ENCODE peak calls at places on chromosomes 1 and 21, in four cellular contexts. S is WTC11, I is K562, G is HepG2. H is an unnamed sample.

GRCh38 chr1:38512024-38512623 is 347.4 kb downstream of the RRAGC start:
- DNase-seq in S (no peak), I (no peak), G (no peak), H (no peak)

GRCh38 chr1:230414102-230414501 is 12.0 kb downstream of the PGBD5 start:
- DNase-seq in S (no peak), I (no peak), G (no peak), H (no peak)

GRCh38 chr1:27575861-27576331 is 28.0 kb downstream of the AHDC1 start:
- DNase-seq in S (peak; percentile 80), I (peak; percentile 76), G (peak; percentile 40), H (peak; percentile 53)

GRCh38 chr21:19489930-19490329 is 1086.3 kb upstream of the TMPRSS15 start:
- DNase-seq in S (no peak), I (no peak), G (no peak), H (no peak)

GRCh38 chr1:235908742-235909520 is 42.2 kb upstream of the LYST start:
- DNase-seq in S (no peak), I (no peak), G (no peak), H (no peak)

GRCh38 chr1:48018799-48019198 is 21.6 kb upstream of the TRABD2B start:
- DNase-seq in S (no peak), I (no peak), G (no peak), H (no peak)

GRCh38 chr1:117051224-117052064 is 8.7 kb upstream of the TTF2 start:
- DNase-seq in S (no peak), I (no peak), G (no peak), H (no peak)

GRCh38 chr1:171984850-171985485 is 143.7 kb downstream of the DNM3 start:
- DNase-seq in S (no peak), I (peak; percentile 25), G (peak; percentile 40), H (peak; percentile 45)

GRCh38 chr1:58246549-58246948 is 300.0 kb downstream of the OMA1 start:
- DNase-seq in S (no peak), I (no peak), G (no peak), H (no peak)

GRCh38 chr1:5563861-5564577 is 428.2 kb downstream of the NPHP4 start:
- DNase-seq in S (no peak), I (peak; percentile 2), G (no peak), H (no peak)

GRCh38 chr1:45266151-45266801 is 59.9 kb upstream of the ZSWIM5 start:
- DNase-seq in S (no peak), I (peak; percentile 17), G (peak; percentile 89), H (no peak)

GRCh38 chr1:230686747-230687146 is 27.2 kb downstream of the AGT start:
- DNase-seq in S (no peak), I (no peak), G (no peak), H (no peak)

GRCh38 chr1:157723157-157723556 is 22.6 kb upstream of the FCRL3 start:
- DNase-seq in S (no peak), I (no peak), G (no peak), H (no peak)

GRCh38 chr1:211677659-211678058 is 2.2 kb upstream of the NEK2 start:
- DNase-seq in S (no peak), I (no peak), G (no peak), H (no peak)

GRCh38 chr21:38611262-38611661 is 113.0 kb upstream of the ERG start:
- DNase-seq in S (no peak), I (no peak), G (no peak), H (no peak)

GRCh38 chr1:116498789-116499628 is 71.8 kb downstream of the CD58 start:
- DNase-seq in S (peak; percentile 68), I (peak; percentile 78), G (peak; percentile 68), H (peak; percentile 89)

GRCh38 chr21:33870768-33871167 is 44.8 kb downstream of the ATP5PO start:
- DNase-seq in S (no peak), I (no peak), G (no peak), H (no peak)

GRCh38 chr1:116738673-116739370 is 15.4 kb upstream of the CD2 start:
- DNase-seq in S (no peak), I (no peak), G (no peak), H (no peak)

GRCh38 chr1:8374356-8374755 is 56.4 kb downstream of the SLC45A1 start:
- DNase-seq in S (no peak), I (no peak), G (no peak), H (no peak)

GRCh38 chr1:182348916-182349747 is 42.5 kb downstream of the GLUL start:
- DNase-seq in S (no peak), I (no peak), G (no peak), H (no peak)

GRCh38 chr21:25313891-25314646 is 293.2 kb downstream of the MRPL39 start:
- DNase-seq in S (no peak), I (no peak), G (no peak), H (no peak)

GRCh38 chr1:233905416-233906051 is 1.1 kb downstream of the SLC35F3 start:
- DNase-seq in S (peak; percentile 16), I (no peak), G (no peak), H (no peak)

GRCh38 chr1:232699814-232700213 is 69.9 kb upstream of the SIPA1L2 start:
- DNase-seq in S (no peak), I (no peak), G (no peak), H (no peak)

GRCh38 chr1:199205740-199206139 is 566.9 kb downstream of the PTPRC start:
- DNase-seq in S (no peak), I (no peak), G (no peak), H (no peak)

GRCh38 chr1:85091647-85092295 is 43.5 kb upstream of the MCOLN3 start:
- DNase-seq in S (no peak), I (no peak), G (no peak), H (no peak)

GRCh38 chr1:215226755-215227154 is 144.2 kb downstream of the KCNK2 start:
- DNase-seq in S (no peak), I (no peak), G (no peak), H (no peak)

GRCh38 chr1:224175615-224176014 is 7.4 kb upstream of the DEGS1 start:
- DNase-seq in S (peak; percentile 70), I (no peak), G (no peak), H (no peak)

GRCh38 chr1:10900691-10901090 is 104.2 kb upstream of the CASZ1 start:
- DNase-seq in S (no peak), I (no peak), G (peak; percentile 56), H (no peak)

GRCh38 chr1:28580706-28581530 is 11.1 kb upstream of the RAB42 start:
- DNase-seq in S (peak; percentile 37), I (peak; percentile 55), G (peak; percentile 28), H (peak; percentile 68)

GRCh38 chr1:43671626-43672330 is 21.8 kb downstream of the KDM4A start:
- DNase-seq in S (no peak), I (no peak), G (no peak), H (no peak)

GRCh38 chr1:53110370-53111072 is 31.9 kb downstream of the SLC1A7 start:
- DNase-seq in S (no peak), I (no peak), G (no peak), H (no peak)

GRCh38 chr1:66542811-66543767 is 9.1 kb downstream of the SGIP1 start:
- DNase-seq in S (no peak), I (no peak), G (peak; percentile 98), H (peak; percentile 62)

GRCh38 chr21:18987515-18988026 is 584.0 kb upstream of the TMPRSS15 start:
- DNase-seq in S (peak; percentile 20), I (no peak), G (no peak), H (no peak)

GRCh38 chr1:191498318-191498717 is 659.9 kb upstream of the RGS18 start:
- DNase-seq in S (no peak), I (peak; percentile 13), G (no peak), H (no peak)

DNA sequence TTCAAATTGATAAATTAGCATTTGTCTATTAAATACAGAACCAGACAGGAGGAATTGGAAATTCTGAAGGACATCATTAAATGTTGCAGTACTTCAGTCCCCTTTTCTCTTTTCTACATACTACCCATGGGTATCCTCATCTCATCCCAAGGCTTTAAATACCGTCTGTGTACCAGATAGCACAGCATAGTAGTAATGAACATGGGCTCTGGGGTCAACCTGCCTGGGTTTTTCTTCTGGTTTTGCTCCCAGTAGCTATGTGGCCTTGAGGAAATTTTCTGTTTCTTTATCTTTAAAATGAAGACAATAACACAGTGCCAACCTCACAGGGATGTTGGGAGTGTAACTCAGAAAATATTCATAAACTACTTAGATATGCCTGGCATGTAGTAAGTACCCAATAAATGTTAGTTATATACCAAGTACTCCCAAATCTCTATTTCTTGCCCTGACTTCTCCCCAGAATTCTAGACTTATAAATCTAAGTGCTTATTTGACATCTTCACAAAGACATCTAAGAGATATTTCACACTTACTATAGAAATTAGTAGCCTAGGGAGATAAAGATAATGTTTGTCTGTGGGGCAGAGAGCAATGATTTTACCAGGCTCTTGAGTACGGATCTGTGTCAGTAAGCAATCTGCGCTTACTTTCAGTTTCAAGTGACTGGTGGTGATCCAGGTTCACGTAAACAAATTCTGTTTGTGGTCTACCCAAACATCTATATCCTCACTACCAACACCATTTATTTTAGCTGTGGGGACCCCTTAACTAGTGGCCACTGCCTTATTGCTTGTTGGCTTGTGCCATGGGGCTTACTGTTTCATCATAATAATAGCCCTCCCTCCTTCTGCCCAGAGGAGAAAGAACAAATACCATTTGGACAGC is 37.3 kb downstream of the VANGL2 start:
- DNase-seq in S (no peak), I (no peak), G (no peak), H (no peak)
- TF ChIP-seq ELF4 in S (no peak), I (no peak), G (no peak), H (no peak)

GRCh38 chr1:162284206-162284955 is 92.3 kb downstream of the SPATA46 start:
- DNase-seq in S (no peak), I (no peak), G (no peak), H (no peak)

GRCh38 chr1:162283657-162284056 is 93.0 kb downstream of the SPATA46 start:
- DNase-seq in S (no peak), I (no peak), G (no peak), H (no peak)

GRCh38 chr1:162291000-162291399 is 85.7 kb downstream of the SPATA46 start:
- DNase-seq in S (no peak), I (no peak), G (no peak), H (no peak)

DNA sequence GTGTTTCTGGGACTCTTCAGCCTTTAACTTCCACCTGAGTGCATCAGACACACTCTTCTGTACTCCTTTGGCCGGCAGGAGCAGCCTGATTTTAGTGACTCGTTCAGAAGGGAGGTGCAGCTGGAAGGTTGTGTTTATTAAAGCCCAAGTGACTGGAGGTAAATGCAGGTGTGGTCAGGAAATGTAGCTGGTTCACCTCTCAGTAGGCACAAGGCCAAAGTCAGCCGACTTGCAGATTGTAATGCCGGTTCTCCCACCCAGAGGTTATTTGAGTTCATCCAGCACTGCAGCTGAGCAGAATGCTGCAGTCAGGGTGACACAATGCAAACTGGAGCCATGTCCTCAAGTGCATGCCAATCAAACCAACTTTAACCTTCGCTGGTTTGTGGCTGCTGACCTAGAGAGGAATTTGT is 91.5 kb downstream of the SPATA46 start:
- DNase-seq in S (no peak), I (no peak), G (peak; percentile 72), H (no peak)
- TF ChIP-seq SP1 in S (no peak), I (no peak), G (no peak), H (no peak)

GRCh38 chr1:50502147-50502546 is 78.9 kb upstream of the DMRTA2 start:
- DNase-seq in S (no peak), I (no peak), G (no peak), H (no peak)

GRCh38 chr1:50491142-50491541 is 67.9 kb upstream of the DMRTA2 start:
- DNase-seq in S (no peak), I (no peak), G (no peak), H (no peak)

GRCh38 chr1:50492142-50492541 is 68.9 kb upstream of the DMRTA2 start:
- DNase-seq in S (no peak), I (no peak), G (no peak), H (no peak)

GRCh38 chr1:50493710-50494109 is 70.5 kb upstream of the DMRTA2 start:
- DNase-seq in S (no peak), I (no peak), G (no peak), H (no peak)

GRCh38 chr1:50497007-50497406 is 73.8 kb upstream of the DMRTA2 start:
- DNase-seq in S (no peak), I (no peak), G (no peak), H (no peak)
- TF ChIP-seq ELF4 in S (no peak), I (no peak), G (no peak), H (no peak)

GRCh38 chr1:181190362-181191035 is 102.0 kb downstream of the IER5 start:
- DNase-seq in S (no peak), I (no peak), G (no peak), H (no peak)
- TF ChIP-seq SP1 in S (no peak), I (no peak), G (no peak), H (no peak)

H was measured in HEK293T.